ENCODE peak calls at places on chromosomes 7 and 10, in eight cellular contexts. R is CD8-positive, alpha-beta T cell; G is adrenal gland; C is WTC11; Q is kidney; I is GM13977; O is spleen; V is epithelial cell of proximal tubule. T is an unnamed sample.

GRCh38 chr7:927031-927671 is 27.3 kb downstream of the ADAP1 start:
- DNase-seq in R (peak; percentile 18), I (no peak), G (no peak), C (peak; percentile 10), Q (peak; percentile 78), O (peak; percentile 70), V (no peak), T (peak; percentile 67)

GRCh38 chr10:61750943-61751471 is 88.3 kb downstream of the CABCOCO1 start:
- DNase-seq in R (peak; percentile 64), Q (peak; percentile 79), G (peak; percentile 90), V (peak; percentile 52), C (peak; percentile 79), I (peak; percentile 16), O (peak; percentile 86), T (no peak)

GRCh38 chr7:84100866-84101265 is 93.7 kb downstream of the SEMA3A start:
- DNase-seq in G (no peak), O (no peak), R (no peak), I (no peak), V (peak; percentile 30), Q (no peak), C (no peak), T (no peak)

GRCh38 chr7:27961255-27961654 is 219.3 kb downstream of the JAZF1 start:
- DNase-seq in R (no peak), Q (no peak), O (no peak), C (no peak), V (peak; percentile 3), G (peak; percentile 44), I (no peak), T (no peak)

GRCh38 chr10:8283986-8284385 is 229.5 kb downstream of the GATA3 start:
- DNase-seq in V (no peak), C (no peak), I (no peak), Q (no peak), O (no peak), G (no peak), R (no peak), T (no peak)

GRCh38 chr10:35898722-35899485 is 256.8 kb upstream of the FZD8 start:
- DNase-seq in O (no peak), C (no peak), G (no peak), R (no peak), I (no peak), Q (no peak), V (no peak), T (no peak)

GRCh38 chr10:124626759-124627380 is 117.3 kb downstream of the FAM53B start:
- DNase-seq in R (peak; percentile 61), I (no peak), Q (no peak), G (no peak), O (peak; percentile 91), V (no peak), C (peak; percentile 34), T (no peak)

GRCh38 chr7:5217851-5218331 is 27.9 kb downstream of the WIPI2 start:
- DNase-seq in G (no peak), O (peak; percentile 72), R (no peak), I (peak; percentile 52), V (no peak), Q (peak; percentile 30), C (no peak), T (no peak)

GRCh38 chr10:124496150-124496549 is 34.5 kb downstream of the LHPP start:
- DNase-seq in G (no peak), I (no peak), V (no peak), R (no peak), Q (no peak), O (peak; percentile 64), C (no peak), T (no peak)

GRCh38 chr10:131315343-131315742 is 3.8 kb upstream of the TCERG1L start:
- DNase-seq in C (no peak), R (no peak), I (no peak), Q (no peak), O (no peak), V (no peak), G (no peak), T (no peak)

GRCh38 chr10:123995082-123995460 is 98.3 kb downstream of the CHST15 start:
- DNase-seq in V (no peak), Q (peak; percentile 72), R (no peak), I (peak; percentile 33), G (no peak), C (no peak), O (peak; percentile 78), T (no peak)

GRCh38 chr10:90862908-90863514 is 5.2 kb upstream of the HTR7 start:
- DNase-seq in C (no peak), G (peak; percentile 5), R (no peak), V (no peak), O (no peak), Q (no peak), I (peak; percentile 32), T (no peak)

GRCh38 chr10:71090330-71090729 is 122.0 kb upstream of the UNC5B start:
- DNase-seq in R (no peak), V (no peak), C (no peak), G (no peak), Q (no peak), I (no peak), O (no peak), T (peak; percentile 40)

GRCh38 chr10:124152139-124152780 is 58.9 kb upstream of the CHST15 start:
- DNase-seq in O (peak; percentile 84), C (no peak), R (no peak), I (no peak), G (peak; percentile 42), Q (peak; percentile 81), V (peak; percentile 30), T (no peak)

GRCh38 chr7:80468931-80469714 is 42.7 kb downstream of the GNAT3 start:
- DNase-seq in I (no peak), Q (no peak), C (no peak), O (no peak), R (no peak), V (no peak), G (no peak), T (no peak)

GRCh38 chr10:79047875-79048638 is 20.7 kb upstream of the ZMIZ1 start:
- DNase-seq in G (peak; percentile 60), O (peak; percentile 87), I (no peak), R (peak; percentile 60), V (no peak), Q (peak; percentile 79), C (no peak), T (no peak)

GRCh38 chr10:30540286-30540685 is 89.3 kb downstream of the LYZL2 start:
- DNase-seq in I (no peak), V (no peak), C (no peak), R (no peak), G (no peak), Q (no peak), O (no peak), T (no peak)

GRCh38 chr10:11317936-11318670 is 293.3 kb downstream of the USP6NL start:
- DNase-seq in O (no peak), C (no peak), Q (no peak), R (no peak), G (no peak), I (no peak), V (no peak), T (no peak)

GRCh38 chr10:11322698-11323097 is 288.8 kb downstream of the USP6NL start:
- DNase-seq in O (no peak), C (no peak), G (no peak), R (no peak), I (no peak), Q (no peak), V (no peak), T (no peak)

GRCh38 chr10:11319990-11320602 is 291.4 kb downstream of the USP6NL start:
- DNase-seq in G (no peak), O (no peak), C (no peak), R (no peak), I (no peak), Q (no peak), V (no peak), T (no peak)

GRCh38 chr10:11320809-11321520 is 290.5 kb downstream of the USP6NL start:
- DNase-seq in I (no peak), O (no peak), C (no peak), Q (no peak), G (no peak), V (no peak), R (no peak), T (no peak)

GRCh38 chr10:11318812-11319598 is 292.4 kb downstream of the USP6NL start:
- DNase-seq in C (no peak), R (no peak), I (no peak), Q (no peak), G (no peak), V (no peak), O (no peak), T (peak; percentile 80)
- TF ChIP-seq CTCF in C (no peak), R (no peak), I (no peak), Q (no peak), G (no peak), V (peak; percentile 9), O (no peak), T (no peak)

GRCh38 chr7:73358590-73359275 is 30.8 kb downstream of the FKBP6 start:
- DNase-seq in Q (no peak), V (no peak), R (no peak), I (no peak), G (peak; percentile 12), O (no peak), C (no peak), T (no peak)

GRCh38 chr7:73354787-73355186 is 26.8 kb downstream of the FKBP6 start:
- DNase-seq in R (no peak), C (no peak), O (peak; percentile 55), I (no peak), G (no peak), V (no peak), Q (no peak), T (no peak)

GRCh38 chr7:73354196-73354595 is 26.2 kb downstream of the FKBP6 start:
- DNase-seq in V (no peak), Q (peak; percentile 57), I (no peak), C (no peak), G (peak; percentile 8), R (no peak), O (no peak), T (no peak)

GRCh38 chr7:73353243-73353642 is 25.3 kb downstream of the FKBP6 start:
- DNase-seq in R (no peak), I (no peak), C (no peak), G (no peak), V (no peak), O (no peak), Q (peak; percentile 0), T (no peak)

DNA sequence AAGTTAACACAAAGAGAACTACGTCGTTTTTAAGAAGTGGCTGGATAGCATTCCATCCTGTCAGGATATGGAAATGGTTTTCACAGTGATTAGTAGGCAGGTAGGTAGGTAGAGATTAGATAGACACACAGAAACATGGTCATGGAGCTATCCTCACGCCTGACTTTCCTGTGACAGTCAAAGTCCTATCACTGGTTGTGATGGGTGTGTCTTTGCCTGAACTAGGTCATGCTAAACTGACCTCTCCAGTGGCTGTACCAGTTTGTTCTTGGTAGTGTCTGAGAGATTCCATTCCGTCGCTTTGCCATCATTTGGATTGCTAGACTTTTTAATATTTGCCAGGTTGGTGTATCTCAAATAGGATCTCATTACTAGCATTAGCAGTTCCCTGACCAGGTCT is 28.2 kb downstream of the FKBP6 start:
- DNase-seq in G (no peak), Q (no peak), O (no peak), I (no peak), R (no peak), C (no peak), V (no peak), T (no peak)
- TF ChIP-seq CTCF in G (no peak), Q (no peak), O (no peak), I (no peak), R (no peak), C (no peak), V (no peak), T (no peak)

GRCh38 chr7:11341285-11341944 is 367.7 kb downstream of the PHF14 start:
- DNase-seq in V (no peak), Q (no peak), C (no peak), R (no peak), O (no peak), I (no peak), G (peak; percentile 2), T (no peak)
- TF ChIP-seq CTCF in V (peak; percentile 53), Q (peak; percentile 34), C (no peak), R (no peak), O (no peak), I (peak; percentile 49), G (peak; percentile 32), T (peak; percentile 82)

GRCh38 chr7:32336726-32337125 is 153.5 kb downstream of the LSM5 start:
- DNase-seq in C (no peak), Q (no peak), G (no peak), I (no peak), V (no peak), O (no peak), R (no peak), T (no peak)
- TF ChIP-seq CTCF in C (no peak), Q (no peak), G (no peak), I (no peak), V (no peak), O (no peak), R (no peak), T (no peak)